ENCODE peak calls at places on chromosome 1, in eight cellular contexts. L is SK-N-SH, Z is CD14-positive monocyte, F is progenitor cell of endocrine pancreas, S is neural crest cell, E is hepatocyte, M is endothelial cell, T is astrocyte. J is an unnamed sample.

GRCh38 chr1:15101112-15101760 is 52.3 kb upstream of the TMEM51 start:
- DNase-seq in L (no peak), F (no peak), Z (no peak), T (no peak), S (no peak), E (no peak), M (no peak), J (no peak)

GRCh38 chr1:227469708-227470107 is 93.6 kb upstream of the ZNF678 start:
- DNase-seq in L (no peak), M (no peak), T (no peak), S (no peak), Z (no peak), F (no peak), E (no peak), J (no peak)

GRCh38 chr1:175555266-175555665 is 188.1 kb downstream of the TNR start:
- DNase-seq in F (no peak), L (no peak), E (no peak), S (no peak), T (peak; percentile 56), Z (no peak), M (no peak), J (no peak)

GRCh38 chr1:30526652-30527345 is 196.6 kb downstream of the MATN1 start:
- DNase-seq in S (no peak), Z (no peak), M (no peak), L (no peak), T (no peak), F (no peak), E (no peak), J (no peak)

GRCh38 chr1:63980706-63981407 is 207.0 kb downstream of the ROR1 start:
- DNase-seq in L (no peak), Z (no peak), T (no peak), F (no peak), M (no peak), S (no peak), E (no peak), J (no peak)

GRCh38 chr1:184788970-184789369 is 34.3 kb upstream of the EDEM3 start:
- DNase-seq in S (no peak), E (no peak), T (no peak), L (no peak), F (no peak), M (no peak), Z (no peak), J (no peak)

GRCh38 chr1:5847013-5847654 is 145.1 kb downstream of the NPHP4 start:
- DNase-seq in S (peak; percentile 61), T (peak; percentile 14), F (peak; percentile 49), Z (no peak), M (peak; percentile 70), E (peak; percentile 70), L (no peak), J (no peak)

GRCh38 chr1:195908121-195908520 is 700.1 kb downstream of the KCNT2 start:
- DNase-seq in E (no peak), F (no peak), T (peak; percentile 1), M (no peak), S (no peak), L (no peak), Z (no peak), J (no peak)

GRCh38 chr1:198462365-198463025 is 78.0 kb downstream of the ATP6V1G3 start:
- DNase-seq in M (no peak), T (peak; percentile 52), E (no peak), F (no peak), Z (no peak), S (no peak), L (no peak), J (no peak)

GRCh38 chr1:32128971-32129370 is 21.1 kb downstream of the KPNA6 start:
- DNase-seq in Z (no peak), S (no peak), M (no peak), F (no peak), E (no peak), T (no peak), L (no peak), J (no peak)

GRCh38 chr1:234628099-234628498 is 18.1 kb upstream of the IRF2BP2 start:
- DNase-seq in T (peak; percentile 89), E (no peak), M (no peak), Z (no peak), F (no peak), L (no peak), S (no peak), J (no peak)

GRCh38 chr1:48223372-48224081 is 1.0 kb downstream of the SLC5A9 start:
- DNase-seq in E (peak; percentile 37), T (no peak), S (no peak), Z (no peak), F (no peak), M (no peak), L (no peak), J (no peak)

GRCh38 chr1:245999697-246000637 is 507.1 kb downstream of the SMYD3 start:
- DNase-seq in M (no peak), L (no peak), F (no peak), S (no peak), E (no peak), Z (no peak), T (no peak), J (no peak)

GRCh38 chr1:211258310-211258755 is 833 bp upstream of the RCOR3 start:
- DNase-seq in L (peak; percentile 73), T (peak; percentile 70), F (peak; percentile 56), S (peak; percentile 43), M (peak; percentile 68), E (peak; percentile 91), Z (peak; percentile 49), J (peak; percentile 49)

GRCh38 chr1:147316968-147317367 is 74.5 kb downstream of the CHD1L start:
- DNase-seq in M (no peak), F (no peak), T (no peak), E (no peak), L (no peak), Z (no peak), S (no peak), J (no peak)

GRCh38 chr1:231781887-231782286 is 155.3 kb downstream of the DISC1 start:
- DNase-seq in L (no peak), M (no peak), F (no peak), T (no peak), S (no peak), E (no peak), Z (no peak), J (no peak)

GRCh38 chr1:41672641-41673313 is 188.3 kb upstream of the EDN2 start:
- DNase-seq in E (no peak), M (no peak), L (no peak), S (no peak), F (no peak), Z (no peak), T (peak; percentile 52), J (no peak)

GRCh38 chr1:70169018-70169839 is 36.1 kb downstream of the LRRC40 start:
- DNase-seq in L (no peak), M (no peak), E (no peak), S (no peak), T (no peak), Z (no peak), F (no peak), J (no peak)

GRCh38 chr1:154410185-154410827 is 5.2 kb downstream of the IL6R start:
- DNase-seq in S (no peak), Z (no peak), F (no peak), M (no peak), E (no peak), T (no peak), L (no peak), J (no peak)

GRCh38 chr1:152479792-152480595 is 30.6 kb upstream of the LCE5A start:
- DNase-seq in M (no peak), S (no peak), E (no peak), L (peak; percentile 43), F (no peak), T (no peak), Z (no peak), J (no peak)
- TF ChIP-seq CTCF in M (no peak), S (peak; percentile 14), E (no peak), L (peak; percentile 64), F (no peak), T (no peak), Z (peak; percentile 51), J (peak; percentile 43)

GRCh38 chr1:242211254-242212022 is 212.5 kb upstream of the MAP1LC3C start:
- DNase-seq in E (peak; percentile 26), L (no peak), S (no peak), T (no peak), F (no peak), Z (no peak), M (no peak), J (no peak)
- TF ChIP-seq CTCF in E (no peak), L (no peak), S (no peak), T (no peak), F (no peak), Z (no peak), M (no peak), J (no peak)

GRCh38 chr1:54407957-54408700 is 1.9 kb upstream of the SSBP3 start:
- DNase-seq in E (no peak), S (no peak), T (peak; percentile 87), F (no peak), Z (peak; percentile 82), L (no peak), M (no peak), J (no peak)

GRCh38 chr1:54405894-54406293 is 300 bp downstream of the SSBP3 start:
- DNase-seq in L (peak; percentile 54), S (no peak), M (peak; percentile 43), F (no peak), E (no peak), Z (no peak), T (no peak), J (no peak)

GRCh38 chr1:54404939-54405880 is 984 bp downstream of the SSBP3 start:
- DNase-seq in E (peak; percentile 55), M (peak; percentile 33), Z (no peak), L (peak; percentile 71), T (no peak), F (no peak), S (peak; percentile 31), J (peak; percentile 27)

GRCh38 chr1:54407201-54407956 is 1.2 kb upstream of the SSBP3 start:
- DNase-seq in M (peak; percentile 41), S (peak; percentile 41), F (peak; percentile 47), L (peak; percentile 75), T (peak; percentile 87), E (peak; percentile 93), Z (peak; percentile 69), J (peak; percentile 56)

DNA sequence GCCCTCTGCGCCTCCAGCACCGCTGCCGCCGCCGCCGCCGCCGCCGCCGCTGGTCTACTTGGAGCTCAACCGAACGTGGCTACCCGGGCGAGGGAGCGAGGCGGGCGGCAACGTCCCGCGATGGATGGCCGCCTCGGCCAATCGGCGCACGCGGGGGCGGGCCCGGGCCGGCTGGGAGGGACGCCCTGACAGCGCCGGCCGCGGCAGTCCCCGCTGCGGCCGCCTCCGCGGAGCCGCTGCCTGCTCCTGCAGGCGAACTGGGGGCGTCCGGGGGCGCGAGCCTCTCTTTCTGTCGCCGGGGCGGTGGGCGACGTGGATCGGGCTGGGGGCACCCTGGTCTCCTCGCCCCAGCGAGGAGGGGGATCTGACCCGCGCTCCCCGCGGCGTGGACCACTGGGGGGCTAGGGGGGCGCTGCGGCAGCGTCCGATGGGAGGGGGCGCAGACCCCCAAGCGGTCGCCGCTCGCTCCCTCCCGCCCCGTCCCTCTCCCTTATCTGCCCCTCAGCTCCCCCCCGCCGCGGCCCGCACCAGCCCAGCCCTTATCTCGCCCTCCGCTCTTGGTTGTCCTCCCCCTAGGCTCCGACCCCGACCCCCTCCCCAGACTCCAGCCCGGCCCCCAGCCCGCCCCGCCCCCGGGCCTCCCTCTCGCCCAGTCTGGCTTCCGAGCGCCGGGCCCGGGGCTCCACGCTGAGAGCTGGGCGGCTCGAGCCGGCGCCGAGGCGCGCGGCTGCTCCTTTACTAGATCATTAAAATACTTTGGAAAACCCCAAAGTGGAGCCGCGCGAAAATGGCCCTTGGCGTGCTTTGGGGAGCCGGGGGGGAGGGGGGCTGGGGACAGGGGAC is at the start of gene SSBP3:
- DNase-seq in M (peak; percentile 97), Z (peak; percentile 84), S (peak; percentile 91), F (peak; percentile 94), E (peak; percentile 97), L (peak; percentile 99), T (peak; percentile 84), J (peak; percentile 95)
- TF ChIP-seq CTCF in M (no peak), Z (peak; percentile 7), S (peak; percentile 35), F (peak; percentile 41), E (no peak), L (peak; percentile 31), T (no peak), J (no peak)

GRCh38 chr1:205316179-205316578 is 5.4 kb downstream of the NUAK2 start:
- DNase-seq in T (no peak), E (no peak), M (no peak), F (no peak), L (no peak), Z (no peak), S (no peak), J (no peak)
- TF ChIP-seq CTCF in T (no peak), E (no peak), M (no peak), F (no peak), L (no peak), Z (no peak), S (no peak), J (no peak)